ENCODE peak calls at places on chromosomes 16 and 17, in four cellular contexts. One of them, this sample, is unnamed.

GRCh38 chr16:58462997-58463891 is 36.7 kb upstream of the NDRG4 start:
- DNase-seq in K562: no peak
- DNase-seq in GM12878: no peak
- DNase-seq in HepG2: no peak
- DNase-seq in this sample: peak; percentile 85

GRCh38 chr16:61332461-61332860 is 703.8 kb downstream of the CDH8 start:
- DNase-seq in K562: no peak
- DNase-seq in GM12878: no peak
- DNase-seq in HepG2: no peak
- DNase-seq in this sample: no peak

GRCh38 chr17:48483004-48483403 is 47.8 kb downstream of the HOXB1 start:
- DNase-seq in K562: no peak
- DNase-seq in GM12878: no peak
- DNase-seq in HepG2: no peak
- DNase-seq in this sample: no peak

GRCh38 chr16:3673676-3674377 is 19.3 kb downstream of the DNASE1 start:
- DNase-seq in K562: no peak
- DNase-seq in GM12878: no peak
- DNase-seq in HepG2: no peak
- DNase-seq in this sample: no peak

GRCh38 chr17:33385133-33385532 is 92.0 kb upstream of the ASIC2 start:
- DNase-seq in K562: peak; percentile 9
- DNase-seq in GM12878: no peak
- DNase-seq in HepG2: no peak
- DNase-seq in this sample: no peak

GRCh38 chr17:81868674-81869220 is 2.4 kb downstream of the ARHGDIA start:
- DNase-seq in K562: peak; percentile 89
- DNase-seq in GM12878: no peak
- DNase-seq in HepG2: peak; percentile 59
- DNase-seq in this sample: peak; percentile 74

GRCh38 chr16:76446251-76446650 is 169.1 kb downstream of the CNTNAP4 start:
- DNase-seq in K562: no peak
- DNase-seq in GM12878: no peak
- DNase-seq in HepG2: no peak
- DNase-seq in this sample: no peak

GRCh38 chr16:57516176-57516725 is 20.1 kb downstream of the CCDC102A start:
- DNase-seq in K562: no peak
- DNase-seq in GM12878: no peak
- DNase-seq in HepG2: no peak
- DNase-seq in this sample: no peak

GRCh38 chr17:77145635-77146632 is 5.2 kb downstream of the SEC14L1 start:
- DNase-seq in K562: no peak
- DNase-seq in GM12878: peak; percentile 71
- DNase-seq in HepG2: peak; percentile 70
- DNase-seq in this sample: peak; percentile 44

DNA sequence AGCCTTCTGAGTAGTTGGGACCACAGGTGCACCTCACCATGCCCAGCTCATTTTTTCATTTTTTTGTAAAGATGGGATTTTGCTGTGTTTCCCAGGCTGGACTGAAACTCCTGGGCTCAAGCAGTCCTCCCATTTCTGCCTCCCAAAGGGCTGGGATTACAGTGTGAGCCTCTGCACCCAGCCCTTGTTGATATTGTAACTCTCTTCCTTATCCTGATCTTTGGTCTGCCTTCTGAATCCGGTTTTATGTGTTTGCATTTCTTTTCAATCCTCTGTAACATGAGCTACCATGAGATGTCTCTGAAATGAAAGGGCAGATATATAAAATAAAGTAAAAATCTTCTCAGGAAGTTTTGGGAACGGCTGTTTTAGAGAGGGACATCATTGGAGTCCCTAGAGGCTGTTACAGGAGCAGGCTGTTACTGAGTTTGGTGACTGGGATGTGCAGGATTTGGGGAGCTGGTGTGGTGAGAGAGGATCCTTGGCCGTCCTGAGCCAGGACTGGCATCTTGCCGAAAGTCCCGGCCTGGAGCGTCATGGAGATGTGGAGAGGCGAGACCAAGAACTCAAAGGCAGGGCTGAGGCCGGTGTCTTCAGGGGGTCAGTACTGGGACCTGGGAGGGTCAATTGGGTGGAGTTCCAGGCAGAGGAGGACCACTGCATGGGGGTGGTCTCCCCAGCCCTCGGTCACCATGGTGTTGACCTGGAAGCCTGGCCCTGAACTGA is 39.4 kb downstream of the ATP2C2 start:
- DNase-seq in K562: no peak
- DNase-seq in GM12878: no peak
- DNase-seq in HepG2: no peak
- DNase-seq in this sample: no peak
- TF ChIP-seq NFIC in K562: no peak
- TF ChIP-seq NFIC in GM12878: no peak
- TF ChIP-seq NFIC in HepG2: no peak
- TF ChIP-seq NFIC in this sample: no peak

GRCh38 chr17:68906638-68907037 is 48.6 kb downstream of the ABCA8 start:
- DNase-seq in K562: peak; percentile 16
- DNase-seq in GM12878: no peak
- DNase-seq in HepG2: peak; percentile 39
- DNase-seq in this sample: peak; percentile 24
- TF ChIP-seq NFIC in K562: no peak
- TF ChIP-seq NFIC in GM12878: no peak
- TF ChIP-seq NFIC in HepG2: no peak
- TF ChIP-seq NFIC in this sample: no peak

GRCh38 chr17:31321971-31322370 is 549 bp upstream of the EVI2A start:
- DNase-seq in K562: no peak
- DNase-seq in GM12878: no peak
- DNase-seq in HepG2: no peak
- DNase-seq in this sample: no peak

GRCh38 chr17:31323551-31323950 is 2.1 kb upstream of the EVI2A start:
- DNase-seq in K562: no peak
- DNase-seq in GM12878: no peak
- DNase-seq in HepG2: no peak
- DNase-seq in this sample: no peak

GRCh38 chr17:31320791-31321190 is 631 bp downstream of the EVI2A start:
- DNase-seq in K562: no peak
- DNase-seq in GM12878: no peak
- DNase-seq in HepG2: no peak
- DNase-seq in this sample: peak; percentile 10

GRCh38 chr17:31320231-31320630 is 1.2 kb downstream of the EVI2A start:
- DNase-seq in K562: no peak
- DNase-seq in GM12878: no peak
- DNase-seq in HepG2: no peak
- DNase-seq in this sample: no peak

GRCh38 chr17:31321481-31321880 is at the start of gene EVI2A:
- DNase-seq in K562: peak; percentile 11
- DNase-seq in GM12878: peak; percentile 69
- DNase-seq in HepG2: no peak
- DNase-seq in this sample: no peak
- TF ChIP-seq NFIC in K562: no peak
- TF ChIP-seq NFIC in GM12878: peak; percentile 70
- TF ChIP-seq NFIC in HepG2: no peak
- TF ChIP-seq NFIC in this sample: peak; percentile 20

GRCh38 chr16:29673501-29673900 is 5.5 kb upstream of the QPRT start:
- DNase-seq in K562: no peak
- DNase-seq in GM12878: no peak
- DNase-seq in HepG2: no peak
- DNase-seq in this sample: no peak

GRCh38 chr16:29676989-29677388 is 2.0 kb upstream of the QPRT start:
- DNase-seq in K562: no peak
- DNase-seq in GM12878: no peak
- DNase-seq in HepG2: no peak
- DNase-seq in this sample: no peak

GRCh38 chr16:29675811-29676643 is 3.0 kb upstream of the QPRT start:
- DNase-seq in K562: peak; percentile 65
- DNase-seq in GM12878: no peak
- DNase-seq in HepG2: peak; percentile 60
- DNase-seq in this sample: peak; percentile 67

GRCh38 chr16:29678691-29679267 is at the start of gene QPRT:
- DNase-seq in K562: peak; percentile 92
- DNase-seq in GM12878: no peak
- DNase-seq in HepG2: peak; percentile 85
- DNase-seq in this sample: peak; percentile 91

DNA sequence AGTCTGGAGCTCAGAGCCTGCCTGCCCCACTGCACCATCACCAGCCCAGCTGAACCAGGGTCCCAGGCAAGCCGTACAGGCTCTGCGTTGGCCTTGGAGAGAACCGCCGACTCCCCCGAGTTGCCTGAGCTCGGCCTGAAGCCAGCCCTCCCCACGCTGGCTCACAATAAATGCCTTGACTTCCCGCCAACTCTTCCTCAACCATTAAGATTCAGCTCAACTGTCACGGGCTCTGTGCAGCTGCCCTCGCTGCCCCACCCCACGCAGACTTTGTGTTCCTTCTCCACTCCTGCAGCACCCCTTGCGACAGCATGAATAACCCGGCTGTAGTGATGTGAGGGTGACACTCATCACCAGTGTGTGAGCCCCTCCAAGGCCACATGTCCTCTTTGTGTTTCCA is 4.8 kb upstream of the QPRT start:
- DNase-seq in K562: peak; percentile 77
- DNase-seq in GM12878: no peak
- DNase-seq in HepG2: no peak
- DNase-seq in this sample: no peak
- TF ChIP-seq NFIC in K562: peak; percentile 57
- TF ChIP-seq NFIC in GM12878: no peak
- TF ChIP-seq NFIC in HepG2: no peak
- TF ChIP-seq NFIC in this sample: no peak

GRCh38 chr16:69930117-69930776 is 20.9 kb upstream of the CLEC18A start:
- DNase-seq in K562: peak; percentile 78
- DNase-seq in GM12878: no peak
- DNase-seq in HepG2: peak; percentile 76
- DNase-seq in this sample: peak; percentile 85

GRCh38 chr16:69929480-69929879 is 21.7 kb upstream of the CLEC18A start:
- DNase-seq in K562: no peak
- DNase-seq in GM12878: no peak
- DNase-seq in HepG2: no peak
- DNase-seq in this sample: no peak

GRCh38 chr16:69932691-69933392 is 18.3 kb upstream of the CLEC18A start:
- DNase-seq in K562: no peak
- DNase-seq in GM12878: no peak
- DNase-seq in HepG2: no peak
- DNase-seq in this sample: no peak

GRCh38 chr16:69932228-69932627 is 18.9 kb upstream of the CLEC18A start:
- DNase-seq in K562: no peak
- DNase-seq in GM12878: no peak
- DNase-seq in HepG2: no peak
- DNase-seq in this sample: no peak

DNA sequence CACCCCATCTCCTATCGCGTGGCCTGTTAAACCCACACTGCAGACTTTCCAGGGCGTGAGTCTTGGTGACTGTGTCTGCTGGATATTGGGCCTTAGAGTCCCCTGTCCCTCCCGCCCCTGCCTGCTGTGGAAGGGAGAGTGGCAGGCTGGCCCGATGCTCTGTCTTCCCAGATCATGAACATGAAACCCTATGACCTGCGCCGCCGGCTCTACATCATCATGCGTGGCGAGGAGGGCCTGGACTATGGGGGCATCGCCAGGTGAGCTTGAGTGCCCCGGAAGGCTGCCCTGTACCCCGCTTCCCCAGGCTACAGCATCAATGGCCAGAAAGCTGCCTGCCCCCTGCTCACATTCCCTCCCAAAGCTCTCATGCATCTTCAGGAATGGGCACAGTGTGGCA is 19.5 kb upstream of the CLEC18A start:
- DNase-seq in K562: no peak
- DNase-seq in GM12878: no peak
- DNase-seq in HepG2: no peak
- DNase-seq in this sample: no peak
- TF ChIP-seq NFIC in K562: no peak
- TF ChIP-seq NFIC in GM12878: no peak
- TF ChIP-seq NFIC in HepG2: no peak
- TF ChIP-seq NFIC in this sample: no peak

DNA sequence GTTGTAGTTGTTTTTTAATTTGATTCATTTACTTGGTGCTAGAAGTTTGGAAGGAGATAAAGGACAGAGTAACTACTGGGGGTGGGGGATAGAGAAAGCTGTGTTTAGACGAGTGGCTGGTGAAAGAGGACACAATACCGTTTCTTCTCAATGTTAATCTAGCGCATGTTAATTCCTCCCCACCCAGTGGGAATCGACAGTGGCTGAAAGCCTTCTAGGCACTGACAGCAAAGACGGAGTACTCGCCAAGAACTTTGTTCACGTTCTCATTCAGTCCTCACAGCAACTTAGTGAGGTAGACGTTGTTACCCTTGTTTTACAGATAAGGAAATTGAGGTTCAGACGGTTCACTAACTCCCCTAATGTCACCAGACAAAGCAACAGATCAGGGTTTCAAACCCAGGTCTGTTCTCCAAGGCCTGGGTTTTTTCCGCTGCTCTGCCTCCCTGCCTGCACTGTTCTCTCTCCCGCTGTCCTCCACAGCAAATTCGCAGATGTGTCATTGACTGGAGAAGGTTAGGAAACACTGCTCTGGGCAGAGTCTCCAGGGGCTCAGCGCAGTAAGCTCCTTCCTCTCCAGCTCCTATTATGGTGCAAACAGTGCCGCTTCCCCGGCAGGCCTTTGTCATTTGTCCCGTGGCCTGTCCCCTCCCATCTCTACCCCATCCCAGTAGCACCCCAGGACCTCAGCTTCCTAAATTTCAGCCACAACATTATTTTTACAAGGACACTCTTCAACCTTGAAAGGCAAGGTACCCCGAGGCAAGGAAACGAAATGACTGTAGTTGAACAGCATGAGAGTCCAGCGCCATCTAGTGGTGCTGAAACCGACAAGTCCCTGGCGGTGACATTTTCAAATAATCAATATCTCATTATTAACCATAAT is 16.9 kb downstream of the MRPS23 start:
- DNase-seq in K562: peak; percentile 78
- DNase-seq in GM12878: no peak
- DNase-seq in HepG2: peak; percentile 72
- DNase-seq in this sample: peak; percentile 77
- TF ChIP-seq NFIC in K562: no peak
- TF ChIP-seq NFIC in GM12878: no peak
- TF ChIP-seq NFIC in HepG2: no peak
- TF ChIP-seq NFIC in this sample: no peak

GRCh38 chr17:80513892-80514291 is 30.7 kb upstream of the RPTOR start:
- DNase-seq in K562: no peak
- DNase-seq in GM12878: no peak
- DNase-seq in HepG2: no peak
- DNase-seq in this sample: no peak
- TF ChIP-seq NFIC in K562: no peak
- TF ChIP-seq NFIC in GM12878: no peak
- TF ChIP-seq NFIC in HepG2: no peak
- TF ChIP-seq NFIC in this sample: no peak

GRCh38 chr17:71200597-71200996 is 920.2 kb upstream of the SOX9 start:
- DNase-seq in K562: no peak
- DNase-seq in GM12878: no peak
- DNase-seq in HepG2: no peak
- DNase-seq in this sample: no peak
- TF ChIP-seq NFIC in K562: no peak
- TF ChIP-seq NFIC in GM12878: no peak
- TF ChIP-seq NFIC in HepG2: no peak
- TF ChIP-seq NFIC in this sample: no peak

GRCh38 chr17:80598813-80599545 is 54.3 kb downstream of the RPTOR start:
- DNase-seq in K562: no peak
- DNase-seq in GM12878: no peak
- DNase-seq in HepG2: no peak
- DNase-seq in this sample: no peak

GRCh38 chr17:80596760-80597608 is 52.3 kb downstream of the RPTOR start:
- DNase-seq in K562: no peak
- DNase-seq in GM12878: no peak
- DNase-seq in HepG2: no peak
- DNase-seq in this sample: no peak

GRCh38 chr17:80600586-80600985 is 55.9 kb downstream of the RPTOR start:
- DNase-seq in K562: no peak
- DNase-seq in GM12878: no peak
- DNase-seq in HepG2: no peak
- DNase-seq in this sample: no peak

GRCh38 chr17:80601146-80601545 is 56.5 kb downstream of the RPTOR start:
- DNase-seq in K562: no peak
- DNase-seq in GM12878: no peak
- DNase-seq in HepG2: no peak
- DNase-seq in this sample: no peak

GRCh38 chr17:80599546-80600305 is 55.1 kb downstream of the RPTOR start:
- DNase-seq in K562: peak; percentile 35
- DNase-seq in GM12878: no peak
- DNase-seq in HepG2: peak; percentile 89
- DNase-seq in this sample: no peak
- TF ChIP-seq NFIC in K562: no peak
- TF ChIP-seq NFIC in GM12878: no peak
- TF ChIP-seq NFIC in HepG2: no peak
- TF ChIP-seq NFIC in this sample: no peak

This sample was measured in SK-N-SH.